ENCODE peak calls at places on chromosomes 16 and 17, in four cellular contexts. F, K, A and N are unnamed samples.

GRCh38 chr16:58652741-58653140 is 23.1 kb upstream of the CNOT1 start:
- DNase-seq in K (no peak), A (no peak), F (peak), N (no peak)

GRCh38 chr17:21019976-21020575 is 22.7 kb downstream of the USP22 start:
- DNase-seq in A (peak), K (peak), F (no peak), N (no peak)

GRCh38 chr17:20721151-20721550 is 141.6 kb downstream of the CDRT15L2 start:
- DNase-seq in A (no peak), K (no peak), F (no peak), N (no peak)

GRCh38 chr17:82668631-82669099 is 20.4 kb upstream of the WDR45B start:
- DNase-seq in K (peak), F (peak), A (peak), N (no peak)

GRCh38 chr17:57956311-57957119 is 1.3 kb upstream of the CUEDC1 start:
- DNase-seq in F (no peak), A (peak), K (no peak), N (no peak)

GRCh38 chr17:75319818-75320691 is 30.8 kb upstream of the SLC25A19 start:
- DNase-seq in K (no peak), A (no peak), F (peak), N (no peak)

GRCh38 chr16:24701521-24701951 is 27.9 kb upstream of the TNRC6A start:
- DNase-seq in A (no peak), F (peak), K (peak), N (no peak)

GRCh38 chr16:30472328-30472942 is at the start of gene ITGAL:
- DNase-seq in F (no peak), A (peak), K (no peak), N (no peak)

GRCh38 chr17:38752119-38752929 is at the start of gene PSMB3:
- DNase-seq in F (peak), K (peak), A (peak), N (peak)

GRCh38 chr16:89890200-89890599 is 16.8 kb downstream of the TCF25 start:
- DNase-seq in K (no peak), F (no peak), A (no peak), N (no peak)

GRCh38 chr17:43398724-43399595 is at the start of gene ARL4D:
- DNase-seq in A (peak), K (peak), F (peak), N (peak)

GRCh38 chr16:27242868-27243590 is 25.5 kb downstream of the NSMCE1 start:
- DNase-seq in F (peak), A (peak), K (no peak), N (peak)

GRCh38 chr16:81313731-81314602 is 795 bp upstream of the GAN start:
- DNase-seq in K (no peak), A (no peak), F (no peak), N (no peak)

GRCh38 chr17:48483471-48484131 is 47.2 kb downstream of the HOXB1 start:
- DNase-seq in K (peak), F (peak), A (peak), N (no peak)

GRCh38 chr17:38925263-38925995 is at the start of gene LASP1NB:
- DNase-seq in F (peak), A (no peak), K (peak), N (no peak)

GRCh38 chr17:28570716-28571254 is 539 bp downstream of the PIGS start:
- DNase-seq in K (peak), A (peak), F (no peak), N (no peak)

GRCh38 chr16:66212426-66212825 is 154.1 kb upstream of the CDH5 start:
- DNase-seq in A (no peak), K (no peak), F (no peak), N (no peak)

GRCh38 chr16:66898933-66899309 is 18.6 kb downstream of the PDP2 start:
- DNase-seq in F (no peak), A (no peak), K (no peak), N (no peak)

GRCh38 chr16:73506568-73507056 is 458.7 kb upstream of the ZFHX3 start:
- DNase-seq in K (no peak), F (no peak), A (no peak), N (no peak)

GRCh38 chr16:22161999-22162657 is at the start of gene SDR42E2:
- DNase-seq in F (no peak), K (peak), A (no peak), N (no peak)

GRCh38 chr16:51524070-51524469 is 373.0 kb upstream of the SALL1 start:
- DNase-seq in K (no peak), A (no peak), F (no peak), N (no peak)

GRCh38 chr17:71521724-71522123 is 599.1 kb upstream of the SOX9 start:
- DNase-seq in K (no peak), A (no peak), F (no peak), N (no peak)

GRCh38 chr17:18094409-18094807 is 6.7 kb downstream of the DRG2 start:
- DNase-seq in F (no peak), K (no peak), A (no peak), N (no peak)

GRCh38 chr16:65024649-65025243 is 97.1 kb downstream of the CDH11 start:
- DNase-seq in A (no peak), K (no peak), F (peak), N (no peak)

GRCh38 chr17:5526821-5527598 is 40.6 kb downstream of the MIS12 start:
- DNase-seq in K (peak), A (peak), F (peak), N (no peak)

GRCh38 chr16:57759541-57760356 is 24.2 kb downstream of the KATNB1 start:
- DNase-seq in K (peak), F (no peak), A (no peak), N (no peak)

GRCh38 chr17:58314706-58315015 is 13.9 kb downstream of the TSPOAP1 start:
- DNase-seq in F (no peak), A (no peak), K (no peak), N (no peak)

GRCh38 chr17:63442549-63443035 is 3.5 kb downstream of the CYB561 start:
- DNase-seq in K (no peak), F (no peak), A (no peak), N (no peak)

GRCh38 chr17:47802341-47803022 is 19.1 kb downstream of the OSBPL7 start:
- DNase-seq in K (peak), A (no peak), F (peak), N (no peak)

GRCh38 chr17:47697948-47698711 is 4.2 kb downstream of the TBKBP1 start:
- DNase-seq in F (no peak), K (no peak), A (peak), N (no peak)

GRCh38 chr16:80463303-80463702 is 77.5 kb upstream of the DYNLRB2 start:
- DNase-seq in K (peak), F (no peak), A (no peak), N (no peak)

GRCh38 chr16:3007957-3008748 is 4.6 kb upstream of the CLDN9 start:
- DNase-seq in K (peak), A (no peak), F (no peak), N (no peak)

GRCh38 chr16:12439443-12440232 is 364.0 kb downstream of the CPPED1 start:
- DNase-seq in F (no peak), A (no peak), K (no peak), N (no peak)

GRCh38 chr16:78748471-78748929 is 649.0 kb downstream of the WWOX start:
- DNase-seq in A (no peak), K (no peak), F (no peak), N (no peak)

GRCh38 chr16:88454315-88455057 is 1.4 kb downstream of the ZFPM1 start:
- DNase-seq in A (no peak), F (no peak), K (no peak), N (no peak)

GRCh38 chr17:40450175-40450574 is 6.9 kb downstream of the IGFBP4 start:
- DNase-seq in F (peak), K (peak), A (no peak), N (no peak)

GRCh38 chr16:17129971-17130370 is 340.8 kb downstream of the XYLT1 start:
- DNase-seq in A (no peak), F (no peak), K (no peak), N (no peak)

GRCh38 chr17:68355093-68355492 is 63.8 kb downstream of the ARSG start:
- DNase-seq in K (no peak), A (no peak), F (peak), N (no peak)

GRCh38 chr17:48024149-48025039 is 13.2 kb downstream of the COPZ2 start:
- DNase-seq in F (no peak), A (peak), K (peak), N (no peak)